ENCODE peak calls at places on chromosomes 1 and 21, in nine cellular contexts. Q is cardiac fibroblast, A is MCF 10A, N is pancreas, H is Calu3, T is progenitor cell of endocrine pancreas, M is heart left ventricle, E is nephron progenitor cell, F is transverse colon. P is an unnamed sample.

GRCh38 chr1:227934476-227935313 is 13.0 kb downstream of the WNT9A start:
- DNase-seq in Q (peak; percentile 90), A (peak; percentile 99), N (no peak), H (no peak), T (no peak), M (no peak), E (no peak), F (no peak), P (peak; percentile 70)

GRCh38 chr1:21219674-21220073 is 43.0 kb upstream of the EIF4G3 start:
- DNase-seq in Q (no peak), A (no peak), N (no peak), H (no peak), T (no peak), M (no peak), E (no peak), F (no peak), P (no peak)

GRCh38 chr1:210233495-210234253 is 1.1 kb downstream of the SERTAD4 start:
- DNase-seq in Q (peak; percentile 77), A (peak; percentile 89), N (peak; percentile 68), H (peak; percentile 89), T (no peak), M (peak; percentile 45), E (peak; percentile 61), F (peak; percentile 54), P (peak; percentile 83)

GRCh38 chr21:39313457-39314154 is at the start of gene BRWD1:
- DNase-seq in Q (peak; percentile 90), A (peak; percentile 78), N (peak; percentile 90), H (peak; percentile 81), T (peak; percentile 75), M (peak; percentile 89), E (peak; percentile 83), F (peak; percentile 80), P (peak; percentile 89)

GRCh38 chr21:45911806-45912325 is 69.7 kb upstream of the COL6A1 start:
- DNase-seq in Q (no peak), A (no peak), N (no peak), H (no peak), T (no peak), M (no peak), E (no peak), F (no peak), P (no peak)

GRCh38 chr1:83131692-83131955 is 867.3 kb downstream of the TTLL7 start:
- DNase-seq in Q (no peak), A (peak; percentile 17), N (no peak), H (no peak), T (no peak), M (no peak), E (no peak), F (no peak), P (no peak)

GRCh38 chr1:84299536-84300260 is 1.8 kb upstream of the SAMD13 start:
- DNase-seq in Q (peak; percentile 9), A (peak; percentile 0), N (no peak), H (no peak), T (no peak), M (no peak), E (no peak), F (no peak), P (peak; percentile 22)

GRCh38 chr1:7827134-7827955 is 25.5 kb downstream of the UTS2 start:
- DNase-seq in Q (no peak), A (no peak), N (no peak), H (no peak), T (no peak), M (peak; percentile 22), E (no peak), F (no peak), P (no peak)

GRCh38 chr21:41008351-41008750 is 159.6 kb upstream of the BACE2 start:
- DNase-seq in Q (no peak), A (no peak), N (no peak), H (no peak), T (no peak), M (no peak), E (no peak), F (no peak), P (no peak)

GRCh38 chr1:232045571-232045970 is 419.0 kb downstream of the DISC1 start:
- DNase-seq in Q (no peak), A (peak; percentile 45), N (no peak), H (no peak), T (no peak), M (no peak), E (no peak), F (no peak), P (no peak)

GRCh38 chr1:192445849-192446489 is 129.2 kb downstream of the RGS21 start:
- DNase-seq in Q (peak; percentile 73), A (peak; percentile 68), N (no peak), H (peak; percentile 68), T (peak; percentile 39), M (peak; percentile 24), E (peak; percentile 61), F (peak; percentile 38), P (peak; percentile 69)

GRCh38 chr1:221747840-221748239 is 6.0 kb upstream of the DUSP10 start:
- DNase-seq in Q (no peak), A (no peak), N (no peak), H (no peak), T (no peak), M (no peak), E (no peak), F (no peak), P (no peak)

GRCh38 chr1:205668951-205669340 is 11.4 kb downstream of the SLC45A3 start:
- DNase-seq in Q (no peak), A (no peak), N (no peak), H (no peak), T (no peak), M (no peak), E (no peak), F (no peak), P (no peak)

GRCh38 chr1:186155594-186155993 is 219.5 kb downstream of the TPR start:
- DNase-seq in Q (peak; percentile 86), A (peak; percentile 83), N (no peak), H (peak; percentile 43), T (no peak), M (no peak), E (no peak), F (no peak), P (peak; percentile 82)

GRCh38 chr21:44756416-44757185 is 45.0 kb downstream of the UBE2G2 start:
- DNase-seq in Q (no peak), A (no peak), N (no peak), H (no peak), T (no peak), M (no peak), E (no peak), F (no peak), P (no peak)

GRCh38 chr21:44757731-44758130 is 43.9 kb downstream of the UBE2G2 start:
- DNase-seq in Q (no peak), A (no peak), N (no peak), H (no peak), T (no peak), M (no peak), E (no peak), F (no peak), P (no peak)

GRCh38 chr21:44753357-44753756 is 42.0 kb upstream of the TSPEAR start:
- DNase-seq in Q (no peak), A (no peak), N (no peak), H (no peak), T (no peak), M (no peak), E (no peak), F (no peak), P (no peak)

GRCh38 chr21:44752701-44753235 is 41.4 kb upstream of the TSPEAR start:
- DNase-seq in Q (peak; percentile 22), A (peak; percentile 71), N (no peak), H (peak; percentile 63), T (no peak), M (no peak), E (no peak), F (no peak), P (no peak)

DNA sequence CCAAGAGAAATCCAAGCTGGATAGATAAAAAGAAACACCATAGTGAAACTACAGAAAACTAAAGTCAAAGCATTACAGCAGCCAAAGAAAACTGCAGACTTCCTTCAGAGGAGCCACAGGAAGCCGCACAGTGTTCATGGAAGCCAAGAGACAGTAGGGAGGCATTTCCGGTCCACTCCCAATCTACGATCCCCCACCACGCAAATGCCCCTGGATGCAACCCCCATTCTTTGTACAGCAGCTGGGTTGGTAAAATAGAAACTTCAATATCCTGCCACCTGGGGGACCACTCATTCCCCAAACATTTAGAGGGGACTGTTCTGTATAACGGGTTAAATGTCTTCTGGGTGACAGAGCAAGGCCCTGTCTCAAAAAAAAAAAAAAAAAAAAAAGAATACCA is 43.9 kb upstream of the TSPEAR start:
- DNase-seq in Q (peak; percentile 76), A (peak; percentile 21), N (no peak), H (no peak), T (no peak), M (no peak), E (no peak), F (no peak), P (peak; percentile 73)
- TF ChIP-seq CTCF in Q (peak; percentile 32), A (peak; percentile 25), N (no peak), H (no peak), T (no peak), M (no peak), E (no peak), F (no peak), P (peak; percentile 33)

GRCh38 chr1:26580116-26580515 is 50.6 kb downstream of the RPS6KA1 start:
- DNase-seq in Q (no peak), A (no peak), N (no peak), H (no peak), T (no peak), M (no peak), E (no peak), F (no peak), P (no peak)

GRCh38 chr1:26582053-26582835 is 52.7 kb downstream of the RPS6KA1 start:
- DNase-seq in Q (no peak), A (no peak), N (no peak), H (no peak), T (no peak), M (no peak), E (no peak), F (no peak), P (no peak)

GRCh38 chr1:26582836-26583460 is 53.4 kb downstream of the RPS6KA1 start:
- DNase-seq in Q (peak; percentile 79), A (peak; percentile 69), N (no peak), H (no peak), T (no peak), M (no peak), E (no peak), F (no peak), P (peak; percentile 33)

GRCh38 chr1:26581287-26581651 is 51.7 kb downstream of the RPS6KA1 start:
- DNase-seq in Q (no peak), A (no peak), N (no peak), H (no peak), T (no peak), M (no peak), E (no peak), F (no peak), P (no peak)

GRCh38 chr1:26584022-26584485 is 54.5 kb downstream of the RPS6KA1 start:
- DNase-seq in Q (peak; percentile 20), A (peak; percentile 30), N (no peak), H (peak; percentile 3), T (no peak), M (no peak), E (no peak), F (no peak), P (no peak)
- TF ChIP-seq CTCF in Q (peak; percentile 20), A (no peak), N (no peak), H (no peak), T (no peak), M (no peak), E (no peak), F (no peak), P (no peak)

GRCh38 chr1:99749948-99750347 is 16.5 kb downstream of the FRRS1 start:
- DNase-seq in Q (no peak), A (no peak), N (no peak), H (no peak), T (no peak), M (no peak), E (no peak), F (no peak), P (no peak)
- TF ChIP-seq CTCF in Q (no peak), A (no peak), N (no peak), H (no peak), T (no peak), M (no peak), E (no peak), F (no peak), P (no peak)

GRCh38 chr1:229342902-229343587 is at the start of gene CCSAP:
- DNase-seq in Q (peak; percentile 41), A (peak; percentile 52), N (peak; percentile 82), H (peak; percentile 51), T (no peak), M (peak; percentile 66), E (no peak), F (peak; percentile 63), P (peak; percentile 32)
- TF ChIP-seq CTCF in Q (no peak), A (no peak), N (no peak), H (no peak), T (no peak), M (no peak), E (no peak), F (peak; percentile 6), P (no peak)